ENCODE peak calls at places on chromosomes 4 and X, in four cellular contexts. S is SK-N-SH; D is hippocampal formation; P is effector memory CD8-positive, alpha-beta T cell. G is an unnamed sample.

GRCh38 chrX:54825716-54826428 is 18.3 kb downstream of the MAGED2 start:
- DNase-seq in D (no peak), P (peak), S (no peak), G (no peak)

GRCh38 chrX:24292358-24292757 is 21.5 kb downstream of the SUPT20HL2 start:
- DNase-seq in S (no peak), P (no peak), D (no peak), G (no peak)

GRCh38 chr4:158722291-158722916 is 792 bp downstream of the PPID start:
- DNase-seq in D (peak), S (peak), P (peak), G (peak)

GRCh38 chr4:103008875-103009729 is 10.4 kb downstream of the SLC9B1 start:
- DNase-seq in P (peak), D (peak), S (peak), G (no peak)

GRCh38 chr4:182219400-182219799 is 23.8 kb upstream of the TENM3 start:
- DNase-seq in S (no peak), D (no peak), P (no peak), G (no peak)

GRCh38 chr4:119939066-119939995 is 127.3 kb downstream of the MAD2L1 start:
- DNase-seq in P (no peak), S (no peak), D (no peak), G (no peak)

GRCh38 chr4:150402968-150403367 is 179.0 kb upstream of the MAB21L2 start:
- DNase-seq in P (no peak), S (peak), D (no peak), G (peak)

GRCh38 chrX:16978193-16978984 is 31.9 kb downstream of the REPS2 start:
- DNase-seq in S (no peak), D (no peak), P (no peak), G (no peak)

GRCh38 chr4:125639182-125639621 is 324.4 kb downstream of the FAT4 start:
- DNase-seq in D (no peak), P (no peak), S (peak), G (no peak)

GRCh38 chr4:108240356-108240755 is 71.6 kb upstream of the LEF1 start:
- DNase-seq in D (no peak), S (no peak), P (no peak), G (no peak)

GRCh38 chrX:65705439-65705838 is 38.0 kb downstream of the MSN start:
- DNase-seq in D (no peak), S (no peak), P (no peak), G (no peak)

GRCh38 chr4:111943796-111944203 is 201.5 kb upstream of the FAM241A start:
- DNase-seq in P (no peak), D (no peak), S (peak), G (no peak)

GRCh38 chrX:40266490-40267333 is 169.0 kb upstream of the BCOR start:
- DNase-seq in S (peak), P (peak), D (no peak), G (peak)

GRCh38 chr4:26490980-26491284 is 648 bp upstream of the CCKAR start:
- DNase-seq in D (no peak), P (no peak), S (no peak), G (no peak)

GRCh38 chr4:15423285-15423711 is 4.5 kb upstream of the C1QTNF7 start:
- DNase-seq in P (no peak), S (no peak), D (no peak), G (no peak)

GRCh38 chrX:119688856-119689455 is 4.0 kb downstream of the SEPTIN6 start:
- DNase-seq in D (no peak), P (no peak), S (no peak), G (no peak)

GRCh38 chr4:87530868-87531267 is 1.7 kb upstream of the SPARCL1 start:
- DNase-seq in P (no peak), D (peak), S (no peak), G (peak)

GRCh38 chrX:119145241-119145653 is 17.6 kb upstream of the KIAA1210 start:
- DNase-seq in D (no peak), S (no peak), P (no peak), G (no peak)

GRCh38 chrX:11504234-11504633 is 161.5 kb downstream of the ARHGAP6 start:
- DNase-seq in S (no peak), D (no peak), P (no peak), G (no peak)

GRCh38 chrX:153944140-153944799 is at the start of gene RENBP:
- DNase-seq in P (no peak), S (peak), D (no peak), G (no peak)

GRCh38 chr4:20456416-20456815 is 204.7 kb downstream of the SLIT2 start:
- DNase-seq in S (no peak), P (no peak), D (no peak), G (no peak)

GRCh38 chr4:181157647-181158046 is 1085.6 kb upstream of the TENM3 start:
- DNase-seq in S (no peak), P (no peak), D (no peak), G (no peak)

GRCh38 chrX:26373829-26374228 is 157.9 kb downstream of the MAGEB5 start:
- DNase-seq in S (no peak), D (no peak), P (no peak), G (no peak)

GRCh38 chr4:137601924-137602323 is 69.6 kb upstream of the PCDH18 start:
- DNase-seq in S (no peak), D (no peak), P (no peak), G (no peak)

GRCh38 chr4:158535130-158535614 is 13.5 kb downstream of the RXFP1 start:
- DNase-seq in D (no peak), P (no peak), S (no peak), G (no peak)

GRCh38 chr4:39732728-39733127 is 34.8 kb downstream of the UBE2K start:
- DNase-seq in D (no peak), S (no peak), P (no peak), G (no peak)

GRCh38 chr4:37383579-37384229 is 139.2 kb downstream of the NWD2 start:
- DNase-seq in S (peak), P (no peak), D (peak), G (no peak)

GRCh38 chrX:152907084-152907651 is 9.3 kb downstream of the ZNF185 start:
- DNase-seq in P (no peak), D (peak), S (peak), G (peak)

GRCh38 chr4:72340803-72341431 is 228.1 kb downstream of the ADAMTS3 start:
- DNase-seq in P (no peak), D (no peak), S (no peak), G (no peak)

GRCh38 chrX:1463581-1464281 is 11.0 kb upstream of the ASMTL start:
- DNase-seq in P (peak), S (no peak), D (no peak), G (no peak)

GRCh38 chr4:122732329-122733026 is at the start of gene BBS12:
- DNase-seq in S (peak), D (peak), P (peak), G (peak)

GRCh38 chr4:89957527-89957926 is 62.9 kb downstream of the MMRN1 start:
- DNase-seq in S (no peak), P (no peak), D (no peak), G (no peak)

GRCh38 chrX:130170752-130171445 is 863 bp upstream of the RAB33A start:
- DNase-seq in S (peak), D (peak), P (peak), G (peak)

GRCh38 chr4:1047976-1048780 is 36.8 kb downstream of the FGFRL1 start:
- DNase-seq in D (no peak), P (no peak), S (peak), G (no peak)

GRCh38 chrX:134880866-134881265 is 109.9 kb upstream of the SMIM10 start:
- DNase-seq in S (no peak), P (no peak), D (no peak), G (no peak)

GRCh38 chrX:121642415-121642814 is 595.0 kb downstream of the GLUD2 start:
- DNase-seq in D (no peak), P (no peak), S (no peak), G (no peak)

GRCh38 chr4:166104623-166105022 is 231.6 kb downstream of the TLL1 start:
- DNase-seq in D (no peak), S (no peak), P (no peak), G (no peak)

GRCh38 chrX:47877327-47877726 is 40.6 kb downstream of the ZNF81 start:
- DNase-seq in S (no peak), D (no peak), P (no peak), G (no peak)

G was measured in amygdala.